ENCODE peak calls at places on chromosomes 12 and 14, in seven cellular contexts. I, Q, Y, K, B, W and H are unnamed samples.

GRCh38 chr14:65915125-65915524 is 502.6 kb downstream of the FUT8 start:
- DNase-seq in I (no peak), Q (peak; percentile 32), Y (no peak), K (no peak), B (no peak), W (no peak), H (no peak)

GRCh38 chr14:43438056-43438455 is 1069.0 kb downstream of the FSCB start:
- DNase-seq in I (no peak), Q (no peak), Y (no peak), K (no peak), B (no peak), W (no peak), H (no peak)

GRCh38 chr12:117857632-117858274 is 111.0 kb downstream of the KSR2 start:
- DNase-seq in I (peak; percentile 56), Q (peak; percentile 35), Y (peak; percentile 64), K (no peak), B (no peak), W (peak; percentile 71), H (peak; percentile 65)

GRCh38 chr12:12890492-12890814 is 909 bp upstream of the GPRC5A start:
- DNase-seq in I (peak; percentile 53), Q (no peak), Y (no peak), K (no peak), B (no peak), W (no peak), H (no peak)

GRCh38 chr14:72404998-72405397 is 472.8 kb downstream of the RGS6 start:
- DNase-seq in I (no peak), Q (no peak), Y (no peak), K (no peak), B (no peak), W (no peak), H (no peak)

GRCh38 chr12:47946413-47947107 is 16.8 kb upstream of the TMEM106C start:
- DNase-seq in I (no peak), Q (no peak), Y (no peak), K (no peak), B (no peak), W (no peak), H (peak; percentile 52)

GRCh38 chr14:74459289-74459946 is 33.4 kb upstream of the SYNDIG1L start:
- DNase-seq in I (no peak), Q (peak; percentile 67), Y (peak; percentile 49), K (no peak), B (no peak), W (peak; percentile 60), H (peak; percentile 58)

GRCh38 chr12:108296933-108297332 is 42.2 kb downstream of the CMKLR1 start:
- DNase-seq in I (no peak), Q (no peak), Y (no peak), K (no peak), B (no peak), W (no peak), H (no peak)

GRCh38 chr14:94586635-94587034 is 5.4 kb downstream of the SERPINA5 start:
- DNase-seq in I (no peak), Q (no peak), Y (no peak), K (no peak), B (no peak), W (no peak), H (no peak)

GRCh38 chr12:120228291-120229070 is 27.6 kb upstream of the RPLP0 start:
- DNase-seq in I (peak; percentile 88), Q (peak; percentile 83), Y (peak; percentile 90), K (peak; percentile 87), B (peak; percentile 87), W (peak; percentile 91), H (peak; percentile 84)

GRCh38 chr14:55398679-55399078 is 13.0 kb downstream of the ATG14 start:
- DNase-seq in I (no peak), Q (peak; percentile 87), Y (no peak), K (no peak), B (no peak), W (no peak), H (peak; percentile 94)

GRCh38 chr12:94622475-94622874 is 27.9 kb downstream of the TMCC3 start:
- DNase-seq in I (no peak), Q (peak; percentile 39), Y (no peak), K (no peak), B (no peak), W (no peak), H (peak; percentile 21)

GRCh38 chr12:30603129-30603528 is 92.5 kb downstream of the IPO8 start:
- DNase-seq in I (no peak), Q (no peak), Y (no peak), K (no peak), B (no peak), W (no peak), H (no peak)

GRCh38 chr12:5907812-5908211 is 37.2 kb downstream of the ANO2 start:
- DNase-seq in I (no peak), Q (no peak), Y (no peak), K (no peak), B (no peak), W (no peak), H (no peak)

GRCh38 chr14:70972107-70972976 is 65.1 kb downstream of the PCNX1 start:
- DNase-seq in I (peak; percentile 86), Q (peak; percentile 88), Y (peak; percentile 85), K (peak; percentile 74), B (peak; percentile 82), W (peak; percentile 79), H (peak; percentile 88)

GRCh38 chr12:25197608-25198007 is 2.6 kb downstream of the ETFRF1 start:
- DNase-seq in I (no peak), Q (no peak), Y (no peak), K (no peak), B (no peak), W (no peak), H (no peak)

GRCh38 chr12:106739815-106740552 is 34.5 kb upstream of the RIC8B start:
- DNase-seq in I (no peak), Q (no peak), Y (no peak), K (no peak), B (no peak), W (no peak), H (peak; percentile 19)

GRCh38 chr12:94145231-94145979 is 3.0 kb upstream of the PLXNC1 start:
- DNase-seq in I (no peak), Q (peak; percentile 5), Y (no peak), K (no peak), B (peak; percentile 29), W (no peak), H (peak; percentile 48)

GRCh38 chr12:120362516-120363273 is 6.3 kb downstream of the MSI1 start:
- DNase-seq in I (no peak), Q (no peak), Y (no peak), K (no peak), B (no peak), W (no peak), H (no peak)

DNA sequence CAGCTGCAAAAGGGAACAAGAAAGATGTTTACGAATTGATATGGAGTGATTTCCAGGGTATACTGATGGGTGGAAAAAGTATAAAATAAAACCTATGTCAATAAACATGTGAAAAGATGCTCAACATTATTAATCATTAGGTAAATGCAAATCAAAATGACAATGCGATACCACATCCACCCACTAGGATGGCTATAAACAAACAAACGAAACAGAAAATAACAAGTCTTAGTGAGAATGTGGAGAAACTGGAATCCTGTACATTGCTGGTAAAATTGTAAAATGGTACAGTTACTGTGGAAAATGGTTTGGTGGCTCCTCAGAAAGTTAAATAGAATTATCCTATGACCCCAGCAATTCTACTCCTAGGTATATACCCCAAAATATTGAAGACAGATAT is 9.5 kb upstream of the BEST3 start:
- DNase-seq in I (no peak), Q (no peak), Y (no peak), K (no peak), B (no peak), W (no peak), H (no peak)
- TF ChIP-seq CTCF in I (no peak), Q (peak; percentile 11), Y (peak; percentile 29), K (no peak), B (no peak), W (peak; percentile 50), H (no peak)

GRCh38 chr12:4107436-4107878 is 166.1 kb upstream of the CCND2 start:
- DNase-seq in I (peak; percentile 38), Q (peak; percentile 84), Y (no peak), K (no peak), B (peak; percentile 26), W (peak; percentile 50), H (peak; percentile 75)
- TF ChIP-seq CTCF in I (peak; percentile 63), Q (peak; percentile 68), Y (peak; percentile 41), K (peak; percentile 59), B (peak; percentile 38), W (peak; percentile 59), H (peak; percentile 55)

GRCh38 chr12:57726884-57727757 is 11.4 kb downstream of the AGAP2 start:
- DNase-seq in I (no peak), Q (peak; percentile 20), Y (peak; percentile 79), K (peak; percentile 59), B (no peak), W (peak; percentile 43), H (no peak)
- TF ChIP-seq CTCF in I (no peak), Q (peak; percentile 33), Y (no peak), K (peak; percentile 53), B (peak; percentile 48), W (no peak), H (peak; percentile 18)

DNA sequence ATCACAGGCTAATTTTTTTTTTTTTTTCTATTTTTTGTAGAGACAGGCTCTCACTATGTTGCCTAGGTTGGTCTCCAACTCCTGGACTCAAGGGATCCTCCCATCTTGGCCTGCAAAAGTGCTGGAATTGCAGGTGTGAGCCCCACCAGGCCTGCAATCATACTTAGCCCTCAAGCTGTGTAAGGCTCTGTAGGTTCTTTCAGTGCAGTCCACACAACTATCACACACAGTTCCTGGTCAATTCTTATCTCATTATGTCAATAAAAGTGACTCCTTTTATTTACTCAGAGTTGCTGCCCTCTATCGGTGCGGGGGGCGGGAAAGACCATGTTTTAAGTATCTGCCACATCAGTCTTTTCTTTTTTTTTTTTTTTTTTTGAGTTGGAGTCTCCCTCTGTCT is 29.0 kb downstream of the SLC2A3 start:
- DNase-seq in I (no peak), Q (peak; percentile 42), Y (peak; percentile 31), K (no peak), B (no peak), W (peak; percentile 59), H (peak; percentile 61)
- TF ChIP-seq CTCF in I (no peak), Q (peak; percentile 27), Y (no peak), K (peak; percentile 29), B (no peak), W (peak; percentile 33), H (peak; percentile 17)

DNA sequence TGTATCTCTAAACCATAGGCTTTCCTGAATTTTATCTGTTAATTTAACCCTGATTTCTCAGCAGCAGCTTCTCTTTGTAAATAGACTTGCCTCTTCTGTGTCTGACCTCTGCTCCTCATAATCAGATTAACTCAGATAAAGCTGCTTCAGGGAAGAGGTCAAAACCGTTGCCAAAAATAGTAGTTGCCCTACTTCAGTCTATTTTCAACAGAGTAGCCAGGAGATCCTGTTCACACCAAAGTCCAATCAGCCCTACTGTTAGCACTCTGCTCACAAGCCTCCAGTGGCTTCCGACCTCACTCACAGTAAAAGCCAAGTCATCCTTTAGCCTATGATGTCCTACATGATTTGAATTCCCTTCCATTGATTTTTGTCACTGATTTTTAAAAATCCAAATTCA is 258.4 kb downstream of the PPFIA2 start:
- DNase-seq in I (no peak), Q (no peak), Y (no peak), K (no peak), B (no peak), W (no peak), H (no peak)
- TF ChIP-seq CTCF in I (no peak), Q (no peak), Y (no peak), K (no peak), B (no peak), W (no peak), H (no peak)